ENCODE peak calls at places on chromosomes 2 and 18, in six cellular contexts. E is amniotic stem cell; H is natural killer cell treated with Interleukin-12 subunit alpha and Interleukin-12 subunit beta and Interleukin-15 and Interleukin-18, amount 100 ng/mL, for 72 hours; D is GM13977; N is erythroblast; X is cardiac fibroblast. Z is an unnamed sample.
A peak's percentile ranks its signal among the peaks of the same experiment; 100 is the strongest.

GRCh38 chr18:57075716-57076400 is 71.0 kb upstream of the BOD1L2 start:
- DNase-seq in N (no peak), E (no peak), X (no peak), D (no peak), H (no peak), Z (no peak)

GRCh38 chr2:128475427-128476211 is 157.0 kb upstream of the HS6ST1 start:
- DNase-seq in D (no peak), H (peak; percentile 34), N (no peak), X (no peak), E (no peak), Z (no peak)

GRCh38 chr2:223855426-223855825 is 18.0 kb upstream of the AP1S3 start:
- DNase-seq in N (no peak), E (no peak), X (peak; percentile 56), H (no peak), D (no peak), Z (peak; percentile 47)

GRCh38 chr2:163319006-163319405 is 416.8 kb downstream of the FIGN start:
- DNase-seq in N (peak; percentile 17), D (no peak), X (peak; percentile 78), E (no peak), H (no peak), Z (peak; percentile 85)

GRCh38 chr2:68653034-68653433 is 9.7 kb downstream of the PROKR1 start:
- DNase-seq in D (no peak), N (no peak), H (no peak), X (no peak), E (no peak), Z (no peak)

GRCh38 chr2:119264781-119265692 is 41.4 kb downstream of the STEAP3 start:
- DNase-seq in N (peak; percentile 65), D (peak; percentile 76), X (peak; percentile 63), H (no peak), E (no peak), Z (peak; percentile 23)

GRCh38 chr2:210715560-210715959 is 159.2 kb downstream of the CPS1 start:
- DNase-seq in H (no peak), X (no peak), E (no peak), D (no peak), N (no peak), Z (no peak)

GRCh38 chr2:196696423-196697073 is 57.0 kb downstream of the CCDC150 start:
- DNase-seq in H (no peak), X (peak; percentile 47), D (no peak), E (peak; percentile 11), N (peak; percentile 11), Z (peak; percentile 79)

GRCh38 chr2:121837596-121837995 is 82.1 kb downstream of the TSN start:
- DNase-seq in X (no peak), E (no peak), H (no peak), N (no peak), D (no peak), Z (no peak)

GRCh38 chr18:56267334-56267733 is 371.1 kb downstream of the TXNL1 start:
- DNase-seq in H (no peak), X (no peak), N (no peak), D (no peak), E (no peak), Z (no peak)